ENCODE peak calls at places on chromosomes 7 and 10, in five cellular contexts. C is stimulated activated CD4-positive, alpha-beta T cell treated with anti-CD3 and anti-CD28 coated beads, Interleukin-15, amount 100 ng/mL, for 24 hours; H is HCEC 1CT; V is activated CD4-positive, alpha-beta T cell treated with anti-CD3 and anti-CD28 coated beads, Interleukin-2, amount 10 ng/mL, durations not matched to agents 7 days and 5 days; R is lung microvascular endothelial cell. T is an unnamed sample.

GRCh38 chr10:92005978-92006377 is 82.4 kb downstream of the BTAF1 start:
- DNase-seq in R (no peak), C (no peak), V (no peak), H (no peak), T (no peak)

GRCh38 chr10:112950714-112951348 is 784 bp downstream of the TCF7L2 start:
- DNase-seq in R (peak; percentile 51), V (no peak), C (peak; percentile 24), H (peak; percentile 52), T (no peak)

GRCh38 chr7:84939888-84940287 is 247.0 kb downstream of the SEMA3D start:
- DNase-seq in V (no peak), R (no peak), C (no peak), H (no peak), T (no peak)

GRCh38 chr10:91838199-91838598 is 40.0 kb downstream of the TNKS2 start:
- DNase-seq in R (no peak), C (no peak), H (no peak), V (no peak), T (no peak)

GRCh38 chr10:101774589-101775272 is 1.2 kb downstream of the FGF8 start:
- DNase-seq in C (peak; percentile 27), V (no peak), R (peak; percentile 10), H (no peak), T (no peak)

GRCh38 chr10:51246156-51246555 is 171.9 kb downstream of the PRKG1 start:
- DNase-seq in V (no peak), H (no peak), R (no peak), C (no peak), T (no peak)

GRCh38 chr10:125002423-125003145 is 60.7 kb downstream of the ZRANB1 start:
- DNase-seq in V (no peak), C (no peak), R (no peak), H (no peak), T (no peak)

GRCh38 chr7:29748286-29749099 is 57.8 kb upstream of the WIPF3 start:
- DNase-seq in R (peak; percentile 64), C (no peak), V (no peak), H (peak; percentile 67), T (no peak)

GRCh38 chr7:100674441-100675407 is 1.2 kb downstream of the GNB2 start:
- DNase-seq in H (peak; percentile 12), V (no peak), C (peak; percentile 53), R (peak; percentile 36), T (peak; percentile 40)

GRCh38 chr10:34739915-34740314 is 75.2 kb downstream of the PARD3 start:
- DNase-seq in R (peak; percentile 56), H (peak; percentile 70), V (no peak), C (no peak), T (no peak)

GRCh38 chr10:108180883-108181282 is 1016.4 kb upstream of the SORCS1 start:
- DNase-seq in V (no peak), R (no peak), H (peak; percentile 60), C (no peak), T (no peak)

GRCh38 chr7:92625617-92626016 is 35.4 kb upstream of the FAM133B start:
- DNase-seq in H (peak; percentile 55), C (no peak), R (peak; percentile 63), V (no peak), T (no peak)

T was measured in NK-92 treated with Interleukin-12 subunit alpha and Interleukin-12 subunit beta, amount 100 ng/mL, for 24 hours.